ENCODE peak calls at places on chromosome 7, in six cellular contexts. One of them, this sample, is unnamed.

GRCh38 chr7:44454348-44454747 is 36.1 kb downstream of the NUDCD3 start:
- DNase-seq in ovary: no peak
- DNase-seq in RWPE1: no peak
- DNase-seq in tibial artery: no peak
- DNase-seq in GM13976: no peak
- DNase-seq in HFFc6: no peak
- DNase-seq in this sample: no peak

GRCh38 chr7:2886391-2886790 is 42.3 kb upstream of the GNA12 start:
- DNase-seq in ovary: no peak
- DNase-seq in RWPE1: no peak
- DNase-seq in tibial artery: no peak
- DNase-seq in GM13976: no peak
- DNase-seq in HFFc6: no peak
- DNase-seq in this sample: no peak

GRCh38 chr7:106346678-106347217 is 62.0 kb upstream of the NAMPT start:
- DNase-seq in ovary: no peak
- DNase-seq in RWPE1: peak
- DNase-seq in tibial artery: no peak
- DNase-seq in GM13976: peak
- DNase-seq in HFFc6: peak
- DNase-seq in this sample: no peak

GRCh38 chr7:135359633-135360032 is 126.0 kb downstream of the STRA8 start:
- DNase-seq in ovary: no peak
- DNase-seq in RWPE1: no peak
- DNase-seq in tibial artery: no peak
- DNase-seq in GM13976: no peak
- DNase-seq in HFFc6: no peak
- DNase-seq in this sample: no peak

GRCh38 chr7:1914321-1914720 is 244.2 kb downstream of the ELFN1 start:
- DNase-seq in ovary: peak
- DNase-seq in RWPE1: no peak
- DNase-seq in tibial artery: no peak
- DNase-seq in GM13976: no peak
- DNase-seq in HFFc6: no peak
- DNase-seq in this sample: no peak

GRCh38 chr7:138773817-138774216 is 24.0 kb upstream of the TMEM213 start:
- DNase-seq in ovary: no peak
- DNase-seq in RWPE1: no peak
- DNase-seq in tibial artery: no peak
- DNase-seq in GM13976: no peak
- DNase-seq in HFFc6: no peak
- DNase-seq in this sample: no peak

GRCh38 chr7:48011323-48011722 is 17.6 kb downstream of the SUN3 start:
- DNase-seq in ovary: no peak
- DNase-seq in RWPE1: no peak
- DNase-seq in tibial artery: no peak
- DNase-seq in GM13976: no peak
- DNase-seq in HFFc6: no peak
- DNase-seq in this sample: no peak

GRCh38 chr7:138608292-138608691 is 92.9 kb downstream of the SVOPL start:
- DNase-seq in ovary: no peak
- DNase-seq in RWPE1: no peak
- DNase-seq in tibial artery: no peak
- DNase-seq in GM13976: peak
- DNase-seq in HFFc6: peak
- DNase-seq in this sample: no peak

GRCh38 chr7:129569326-129569725 is 42.2 kb upstream of the NRF1 start:
- DNase-seq in ovary: no peak
- DNase-seq in RWPE1: no peak
- DNase-seq in tibial artery: no peak
- DNase-seq in GM13976: no peak
- DNase-seq in HFFc6: no peak
- DNase-seq in this sample: no peak

GRCh38 chr7:15780271-15780670 is 93.8 kb upstream of the MEOX2 start:
- DNase-seq in ovary: no peak
- DNase-seq in RWPE1: no peak
- DNase-seq in tibial artery: no peak
- DNase-seq in GM13976: no peak
- DNase-seq in HFFc6: peak
- DNase-seq in this sample: no peak

GRCh38 chr7:27826347-27826746 is 86.4 kb downstream of the TAX1BP1 start:
- DNase-seq in ovary: no peak
- DNase-seq in RWPE1: no peak
- DNase-seq in tibial artery: no peak
- DNase-seq in GM13976: no peak
- DNase-seq in HFFc6: no peak
- DNase-seq in this sample: no peak

GRCh38 chr7:108045154-108045553 is 42.2 kb upstream of the LAMB1 start:
- DNase-seq in ovary: no peak
- DNase-seq in RWPE1: no peak
- DNase-seq in tibial artery: no peak
- DNase-seq in GM13976: no peak
- DNase-seq in HFFc6: no peak
- DNase-seq in this sample: no peak

GRCh38 chr7:27939893-27940292 is 199.9 kb downstream of the TAX1BP1 start:
- DNase-seq in ovary: no peak
- DNase-seq in RWPE1: no peak
- DNase-seq in tibial artery: no peak
- DNase-seq in GM13976: no peak
- DNase-seq in HFFc6: no peak
- DNase-seq in this sample: no peak

GRCh38 chr7:64636386-64636785 is 29.5 kb upstream of the ZNF107 start:
- DNase-seq in ovary: no peak
- DNase-seq in RWPE1: no peak
- DNase-seq in tibial artery: no peak
- DNase-seq in GM13976: no peak
- DNase-seq in HFFc6: no peak
- DNase-seq in this sample: no peak
- TF ChIP-seq CTCF in ovary: no peak
- TF ChIP-seq CTCF in RWPE1: no peak
- TF ChIP-seq CTCF in tibial artery: no peak
- TF ChIP-seq CTCF in GM13976: no peak
- TF ChIP-seq CTCF in HFFc6: peak
- TF ChIP-seq CTCF in this sample: no peak

DNA sequence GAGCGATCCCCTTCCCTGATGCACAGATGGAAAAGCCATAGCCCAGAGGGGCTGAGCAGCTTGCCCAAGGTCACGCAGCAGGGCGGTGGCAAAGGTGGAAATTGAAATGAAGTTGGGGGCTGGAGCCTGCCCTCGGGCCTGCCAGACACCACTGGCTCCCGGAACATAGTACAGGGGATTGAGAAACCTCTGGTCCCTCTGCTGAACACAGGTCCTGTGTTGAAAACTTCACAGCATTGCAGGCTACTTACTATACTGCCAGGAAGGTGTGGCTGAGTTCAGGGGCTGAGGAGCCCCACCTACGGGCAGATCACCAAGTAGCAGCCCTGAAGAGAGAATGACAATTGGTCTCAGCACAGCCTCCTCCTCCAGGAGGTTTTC is 326.7 kb downstream of the PLXNA4 start:
- DNase-seq in ovary: no peak
- DNase-seq in RWPE1: peak
- DNase-seq in tibial artery: no peak
- DNase-seq in GM13976: no peak
- DNase-seq in HFFc6: no peak
- DNase-seq in this sample: no peak
- TF ChIP-seq CTCF in ovary: no peak
- TF ChIP-seq CTCF in RWPE1: no peak
- TF ChIP-seq CTCF in tibial artery: no peak
- TF ChIP-seq CTCF in GM13976: no peak
- TF ChIP-seq CTCF in HFFc6: peak
- TF ChIP-seq CTCF in this sample: no peak

GRCh38 chr7:96415293-96415940 is 93.5 kb upstream of the SLC25A13 start:
- DNase-seq in ovary: no peak
- DNase-seq in RWPE1: no peak
- DNase-seq in tibial artery: no peak
- DNase-seq in GM13976: no peak
- DNase-seq in HFFc6: no peak
- DNase-seq in this sample: no peak
- TF ChIP-seq CTCF in ovary: no peak
- TF ChIP-seq CTCF in RWPE1: peak
- TF ChIP-seq CTCF in tibial artery: no peak
- TF ChIP-seq CTCF in GM13976: no peak
- TF ChIP-seq CTCF in HFFc6: peak
- TF ChIP-seq CTCF in this sample: no peak

GRCh38 chr7:42127232-42127622 is 109.8 kb downstream of the GLI3 start:
- DNase-seq in ovary: no peak
- DNase-seq in RWPE1: no peak
- DNase-seq in tibial artery: no peak
- DNase-seq in GM13976: no peak
- DNase-seq in HFFc6: no peak
- DNase-seq in this sample: no peak

GRCh38 chr7:42123716-42124115 is 113.3 kb downstream of the GLI3 start:
- DNase-seq in ovary: no peak
- DNase-seq in RWPE1: no peak
- DNase-seq in tibial artery: no peak
- DNase-seq in GM13976: no peak
- DNase-seq in HFFc6: no peak
- DNase-seq in this sample: no peak

GRCh38 chr7:42125321-42125720 is 111.7 kb downstream of the GLI3 start:
- DNase-seq in ovary: no peak
- DNase-seq in RWPE1: no peak
- DNase-seq in tibial artery: no peak
- DNase-seq in GM13976: no peak
- DNase-seq in HFFc6: no peak
- DNase-seq in this sample: no peak

GRCh38 chr7:42126475-42127231 is 110.4 kb downstream of the GLI3 start:
- DNase-seq in ovary: no peak
- DNase-seq in RWPE1: no peak
- DNase-seq in tibial artery: no peak
- DNase-seq in GM13976: no peak
- DNase-seq in HFFc6: no peak
- DNase-seq in this sample: no peak

DNA sequence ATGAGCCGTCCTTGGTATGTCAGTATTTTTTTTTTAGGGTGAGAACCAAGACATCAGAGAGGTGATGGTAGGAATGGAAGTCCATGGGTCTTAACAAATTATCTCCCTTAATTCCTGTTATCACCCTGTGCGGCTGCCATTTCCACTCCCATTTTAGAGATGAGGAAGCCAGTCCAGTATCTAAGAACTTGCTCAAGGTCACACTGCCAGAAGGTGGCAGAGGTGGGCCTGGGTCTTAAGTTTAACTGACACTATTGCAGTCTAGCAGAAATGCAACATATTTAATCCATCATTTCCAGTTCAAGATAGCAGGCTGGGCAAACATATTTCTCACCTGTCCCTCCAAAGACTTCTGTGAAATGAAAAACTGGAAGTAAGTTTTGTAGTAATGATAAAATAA is 108.3 kb downstream of the GLI3 start:
- DNase-seq in ovary: no peak
- DNase-seq in RWPE1: no peak
- DNase-seq in tibial artery: no peak
- DNase-seq in GM13976: no peak
- DNase-seq in HFFc6: no peak
- DNase-seq in this sample: no peak
- TF ChIP-seq CTCF in ovary: no peak
- TF ChIP-seq CTCF in RWPE1: no peak
- TF ChIP-seq CTCF in tibial artery: no peak
- TF ChIP-seq CTCF in GM13976: no peak
- TF ChIP-seq CTCF in HFFc6: peak
- TF ChIP-seq CTCF in this sample: no peak

DNA sequence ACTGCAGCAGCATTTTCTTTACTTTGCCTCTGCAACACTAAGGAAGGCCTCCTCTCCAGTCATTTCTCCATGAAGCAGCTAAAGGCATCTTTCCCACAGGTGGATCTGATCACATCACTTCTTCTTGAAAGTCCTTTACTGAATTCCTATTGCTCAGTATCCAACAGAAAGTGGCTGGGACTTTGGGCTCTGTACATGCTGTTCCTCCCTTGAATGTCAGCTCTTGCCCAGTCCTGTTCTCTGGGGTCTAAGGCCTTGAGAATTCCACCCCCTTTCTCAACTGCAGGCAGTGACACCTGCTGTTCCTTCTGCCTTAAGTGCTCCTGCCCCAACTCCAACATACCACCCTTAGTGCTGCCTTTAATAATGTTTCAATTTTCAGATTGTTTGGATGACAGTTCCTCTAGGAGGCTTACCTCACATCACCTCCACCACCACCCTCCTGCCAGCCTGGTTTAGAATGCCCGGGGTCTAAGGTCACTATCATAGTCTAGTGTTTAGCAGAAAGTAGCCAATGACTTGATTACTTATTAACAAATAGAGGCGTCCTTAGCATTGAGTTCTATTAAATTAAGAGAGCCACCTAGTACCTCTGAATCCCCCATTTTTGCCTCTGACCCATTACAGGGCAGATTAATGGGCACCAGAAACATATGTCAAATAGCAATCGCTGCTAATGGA is 11.5 kb downstream of the INHBA start:
- DNase-seq in ovary: no peak
- DNase-seq in RWPE1: no peak
- DNase-seq in tibial artery: no peak
- DNase-seq in GM13976: no peak
- DNase-seq in HFFc6: no peak
- DNase-seq in this sample: no peak
- TF ChIP-seq CTCF in ovary: no peak
- TF ChIP-seq CTCF in RWPE1: no peak
- TF ChIP-seq CTCF in tibial artery: no peak
- TF ChIP-seq CTCF in GM13976: no peak
- TF ChIP-seq CTCF in HFFc6: no peak
- TF ChIP-seq CTCF in this sample: no peak

DNA sequence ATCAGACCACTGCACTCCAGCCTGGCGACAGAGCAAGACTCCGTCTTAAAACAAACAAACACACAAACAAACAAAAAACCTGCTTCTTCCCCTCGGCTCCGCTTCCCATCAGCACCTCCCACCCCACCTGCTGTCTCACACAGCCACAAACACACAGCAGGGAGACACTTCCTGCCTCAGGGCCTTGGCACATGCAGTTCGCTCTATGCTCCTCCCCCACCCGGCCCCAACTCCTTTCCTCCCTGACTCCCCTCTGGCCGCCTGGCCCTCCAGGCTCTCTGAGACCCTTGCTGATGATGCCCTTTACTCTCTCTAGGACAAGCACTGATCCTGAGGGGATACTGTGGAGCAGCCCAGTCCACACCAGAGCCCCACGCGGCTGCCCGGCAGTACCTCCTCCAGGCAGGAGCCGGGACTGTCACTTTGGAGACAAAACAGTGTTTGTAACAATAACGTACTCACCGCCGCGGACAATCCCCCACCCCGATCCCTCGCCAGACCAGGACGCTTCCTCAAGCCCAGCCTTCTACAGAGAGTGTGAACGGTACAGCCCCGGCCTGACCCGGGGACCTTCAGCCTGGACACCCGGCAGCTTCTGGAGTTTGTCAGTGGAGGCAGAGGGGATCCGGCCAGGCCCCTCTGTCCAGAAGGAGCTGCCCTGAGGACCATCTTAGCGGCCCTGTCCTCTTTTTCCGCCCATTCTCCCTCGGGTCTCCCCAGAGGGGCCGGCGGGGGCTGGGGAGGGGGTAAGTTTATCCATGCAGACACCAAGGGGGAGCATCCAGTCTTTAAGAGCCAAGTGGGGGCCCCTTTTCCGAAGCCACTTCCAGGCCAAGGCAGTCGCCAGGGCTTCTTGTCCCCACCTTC is 50.0 kb upstream of the GTF2IRD1 start:
- DNase-seq in ovary: no peak
- DNase-seq in RWPE1: no peak
- DNase-seq in tibial artery: no peak
- DNase-seq in GM13976: no peak
- DNase-seq in HFFc6: no peak
- DNase-seq in this sample: no peak
- TF ChIP-seq CTCF in ovary: no peak
- TF ChIP-seq CTCF in RWPE1: no peak
- TF ChIP-seq CTCF in tibial artery: no peak
- TF ChIP-seq CTCF in GM13976: no peak
- TF ChIP-seq CTCF in HFFc6: no peak
- TF ChIP-seq CTCF in this sample: no peak

GRCh38 chr7:143321734-143322133 is 5.8 kb downstream of the CLCN1 start:
- DNase-seq in ovary: no peak
- DNase-seq in RWPE1: no peak
- DNase-seq in tibial artery: no peak
- DNase-seq in GM13976: no peak
- DNase-seq in HFFc6: peak
- DNase-seq in this sample: no peak
- TF ChIP-seq CTCF in ovary: no peak
- TF ChIP-seq CTCF in RWPE1: no peak
- TF ChIP-seq CTCF in tibial artery: no peak
- TF ChIP-seq CTCF in GM13976: no peak
- TF ChIP-seq CTCF in HFFc6: no peak
- TF ChIP-seq CTCF in this sample: no peak